ENCODE peak calls at places on chromosomes 3 and 15, in ten cellular contexts. O is body of pancreas, X is spleen, P is heart left ventricle, B is right lobe of liver, Q is testis, S is HepG2, R is transverse colon, I is suprapubic skin, G is tibial nerve. H is an unnamed sample.

GRCh38 chr15:67202091-67202490 is 52.4 kb downstream of the AAGAB start:
- DNase-seq in S (no peak), P (no peak), X (no peak), G (no peak), I (no peak), Q (no peak), R (no peak), B (no peak), O (no peak), H (no peak)

GRCh38 chr15:72923304-72923703 is 129.0 kb upstream of the NEO1 start:
- DNase-seq in Q (no peak), P (no peak), G (no peak), S (no peak), I (no peak), O (no peak), B (no peak), R (no peak), X (no peak), H (peak; percentile 46)

GRCh38 chr3:108001457-108001856 is 89.4 kb downstream of the CD47 start:
- DNase-seq in I (no peak), Q (no peak), B (no peak), G (no peak), O (no peak), X (no peak), S (no peak), R (peak; percentile 67), P (no peak), H (no peak)

GRCh38 chr3:57164217-57164605 is 942 bp downstream of the IL17RD start:
- DNase-seq in X (no peak), I (no peak), P (peak; percentile 43), G (no peak), B (no peak), R (peak; percentile 26), O (peak; percentile 42), Q (peak; percentile 66), S (no peak), H (no peak)

GRCh38 chr3:126434931-126435411 is 40.3 kb downstream of the CFAP100 start:
- DNase-seq in S (no peak), X (peak; percentile 54), R (no peak), G (no peak), P (peak; percentile 3), Q (no peak), O (no peak), I (no peak), B (peak; percentile 33), H (no peak)

GRCh38 chr3:113091417-113091816 is 100.6 kb downstream of the GTPBP8 start:
- DNase-seq in O (no peak), R (no peak), B (no peak), X (no peak), I (no peak), S (no peak), P (no peak), G (no peak), Q (no peak), H (no peak)

GRCh38 chr3:74591946-74592345 is 22.5 kb downstream of the CNTN3 start:
- DNase-seq in G (no peak), S (no peak), O (no peak), P (no peak), B (no peak), Q (no peak), X (no peak), I (no peak), R (no peak), H (no peak)

GRCh38 chr15:90004671-90005070 is 3.5 kb downstream of the ZNF710 start:
- DNase-seq in G (no peak), Q (no peak), O (peak; percentile 48), R (peak; percentile 46), B (peak; percentile 44), X (peak; percentile 79), S (peak; percentile 71), P (peak; percentile 31), I (peak; percentile 74), H (no peak)

GRCh38 chr3:139538733-139539132 is 809 bp downstream of the RBP1 start:
- DNase-seq in B (peak; percentile 63), O (peak; percentile 76), G (no peak), I (no peak), R (peak; percentile 26), X (no peak), P (no peak), S (no peak), Q (peak; percentile 78), H (no peak)

GRCh38 chr3:139534992-139535879 is 4.3 kb downstream of the RBP1 start:
- DNase-seq in I (no peak), S (peak; percentile 44), X (no peak), B (peak; percentile 73), G (no peak), Q (peak; percentile 86), P (peak; percentile 73), R (no peak), O (peak; percentile 94), H (no peak)

GRCh38 chr3:139540686-139541085 is 1.1 kb upstream of the RBP1 start:
- DNase-seq in B (no peak), Q (no peak), X (no peak), I (no peak), R (no peak), P (no peak), S (no peak), O (no peak), G (no peak), H (no peak)

GRCh38 chr3:139537325-139537724 is 2.2 kb downstream of the RBP1 start:
- DNase-seq in B (no peak), P (no peak), S (peak; percentile 49), I (no peak), O (no peak), Q (no peak), X (no peak), G (no peak), R (no peak), H (no peak)

GRCh38 chr3:139537795-139538538 is 1.6 kb downstream of the RBP1 start:
- DNase-seq in S (peak; percentile 62), B (no peak), I (no peak), P (no peak), R (no peak), X (no peak), G (no peak), Q (no peak), O (no peak), H (no peak)
- H3K4me3 ChIP-seq in S (no peak overlapping the region), B (no peak overlapping the region), I (no peak overlapping the region), P (no peak overlapping the region), R (no peak overlapping the region), X (no peak overlapping the region), G (no peak overlapping the region), Q (no peak overlapping the region), O (no peak overlapping the region), H (no peak overlapping the region)

DNA sequence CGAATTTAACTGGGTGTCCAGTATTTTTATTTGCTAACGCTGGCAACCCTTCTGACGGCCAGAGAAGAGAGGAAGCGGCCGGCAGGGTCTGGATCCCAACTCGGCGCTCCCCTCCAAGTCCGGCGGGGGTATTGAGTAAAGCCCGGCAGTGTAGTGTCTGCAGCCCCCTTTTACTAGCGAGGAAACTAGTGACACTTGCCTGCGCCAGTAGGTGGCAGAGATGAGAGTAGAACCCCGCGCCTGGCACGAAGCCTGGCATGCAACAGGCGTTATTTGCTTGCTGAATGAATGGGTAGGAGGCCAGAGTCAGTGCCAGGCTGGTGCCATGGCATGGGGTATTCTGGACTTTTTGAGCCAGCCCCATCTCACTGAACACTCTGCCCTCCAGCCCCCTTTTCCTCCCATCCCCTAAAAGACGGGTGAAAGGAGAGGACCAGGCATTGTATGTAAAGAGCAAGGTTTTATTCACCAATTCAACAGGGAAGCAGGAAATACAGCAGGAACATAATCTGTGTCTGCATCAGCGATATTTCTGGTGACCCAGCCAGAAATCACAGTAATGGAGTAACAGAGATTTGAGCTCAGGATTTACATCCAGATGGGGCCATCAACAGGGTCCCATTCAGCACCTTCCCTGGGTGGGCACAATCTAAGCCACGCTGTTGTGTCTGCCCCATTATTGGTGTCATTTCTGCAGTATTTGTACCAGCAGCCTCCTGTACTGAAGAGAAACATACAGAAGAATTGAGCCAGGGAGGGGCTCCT is 788 bp upstream of the WDR73 start:
- DNase-seq in O (peak; percentile 91), B (peak; percentile 90), I (peak; percentile 86), Q (peak; percentile 86), R (peak; percentile 86), P (peak; percentile 76), G (peak; percentile 58), X (peak; percentile 94), S (peak; percentile 73), H (no peak)
- TF ChIP-seq POLR2A in O (no peak), B (no peak), I (no peak), Q (no peak), R (no peak), P (no peak), G (no peak), X (no peak), S (no peak), H (no peak)

DNA sequence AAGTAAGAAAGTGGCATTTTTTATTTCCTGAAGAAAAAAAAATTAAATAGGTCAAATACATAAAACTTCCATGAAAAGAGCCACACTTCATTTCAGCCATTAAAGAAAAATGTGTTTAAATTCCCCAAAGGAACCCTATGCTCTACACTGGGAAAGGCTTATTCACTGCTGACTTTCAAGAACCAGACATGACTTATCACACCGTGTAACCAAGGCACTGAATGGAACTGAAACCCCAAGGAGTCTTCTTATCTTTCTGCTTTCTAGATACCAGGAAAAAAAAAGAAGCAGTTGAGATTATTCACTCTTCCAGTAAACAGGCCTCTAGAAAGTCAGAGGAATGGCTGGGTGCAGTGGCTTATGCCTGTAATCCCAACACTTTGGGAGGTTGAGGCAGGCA is 44.4 kb downstream of the OSBPL10 start:
- DNase-seq in Q (no peak), G (no peak), X (no peak), I (no peak), S (no peak), O (no peak), R (no peak), B (no peak), P (no peak), H (no peak)
- H3K27ac ChIP-seq in Q (no peak overlapping the region), G (no peak overlapping the region), X (no peak overlapping the region), I (no peak overlapping the region), S (no peak overlapping the region), O (no peak overlapping the region), R (no peak overlapping the region), B (no peak overlapping the region), P (no peak overlapping the region), H (no peak overlapping the region)

GRCh38 chr3:66493464-66494099 is 7.2 kb downstream of the LRIG1 start:
- DNase-seq in I (no peak), S (no peak), P (no peak), B (no peak), X (no peak), O (no peak), Q (no peak), R (peak; percentile 59), G (no peak), H (no peak)

GRCh38 chr3:66497288-66497972 is 3.4 kb downstream of the LRIG1 start:
- DNase-seq in I (no peak), R (no peak), G (no peak), Q (no peak), P (no peak), S (no peak), X (no peak), O (peak; percentile 50), B (no peak), H (no peak)

GRCh38 chr3:66494964-66495581 is 5.7 kb downstream of the LRIG1 start:
- DNase-seq in I (no peak), X (no peak), R (no peak), G (no peak), B (no peak), P (no peak), O (no peak), Q (no peak), S (no peak), H (no peak)

GRCh38 chr3:66496731-66497130 is 4.1 kb downstream of the LRIG1 start:
- DNase-seq in O (no peak), I (no peak), Q (no peak), P (no peak), R (no peak), G (no peak), X (no peak), B (no peak), S (no peak), H (no peak)

DNA sequence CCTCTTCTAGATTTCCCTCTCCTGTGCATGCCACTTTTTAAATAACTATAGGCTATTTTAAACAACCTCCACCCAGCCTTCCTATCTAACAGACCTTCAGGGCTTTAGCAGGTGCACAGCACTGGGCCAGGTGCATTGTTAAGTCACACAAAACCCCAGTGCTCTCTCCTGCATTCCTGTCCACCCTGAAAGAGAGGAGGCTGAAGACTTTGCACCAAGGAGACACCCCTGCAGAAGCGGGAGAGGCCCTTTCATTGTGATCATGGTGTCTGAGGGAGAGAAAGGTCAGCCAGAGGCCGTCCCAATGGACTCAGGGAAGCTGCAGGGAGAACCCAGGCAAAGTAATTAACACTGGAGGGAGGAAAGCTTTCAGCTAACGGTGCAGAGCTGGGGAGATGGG is 5.2 kb downstream of the LRIG1 start:
- DNase-seq in P (peak; percentile 32), O (no peak), I (no peak), B (no peak), X (no peak), G (no peak), R (peak; percentile 33), S (no peak), Q (no peak), H (no peak)
- H3K4me3 ChIP-seq in P (no peak overlapping the region), O (no peak overlapping the region), I (no peak overlapping the region), B (no peak overlapping the region), X (no peak overlapping the region), G (no peak overlapping the region), R (no peak overlapping the region), S (no peak overlapping the region), Q (no peak overlapping the region), H (no peak overlapping the region)